ENCODE peak calls at places on chromosomes 7 and 10, in seven cellular contexts. E, V, T, A, L, W and O are unnamed samples.
A peak's percentile ranks its signal among the peaks of the same experiment; 100 is the strongest.

GRCh38 chr10:12503311-12503710 is 154.0 kb downstream of the CAMK1D start:
- DNase-seq in E (no peak), V (no peak), T (no peak), A (no peak), L (no peak), W (no peak), O (no peak)

GRCh38 chr7:135976312-135977019 is 693 bp downstream of the MTPN start:
- DNase-seq in E (no peak), V (no peak), T (no peak), A (no peak), L (peak; percentile 72), W (no peak), O (no peak)

GRCh38 chr7:1632506-1632905 is 37.6 kb upstream of the ELFN1 start:
- DNase-seq in E (no peak), V (no peak), T (no peak), A (no peak), L (no peak), W (no peak), O (no peak)

GRCh38 chr7:53246974-53247373 is 211.5 kb downstream of the POM121L12 start:
- DNase-seq in E (no peak), V (no peak), T (no peak), A (no peak), L (no peak), W (no peak), O (no peak)

GRCh38 chr10:69757553-69758309 is 44.0 kb upstream of the COL13A1 start:
- DNase-seq in E (no peak), V (peak; percentile 48), T (no peak), A (peak; percentile 57), L (no peak), W (no peak), O (no peak)

GRCh38 chr7:24501452-24502134 is 71.7 kb upstream of the PALS2 start:
- DNase-seq in E (no peak), V (no peak), T (no peak), A (no peak), L (no peak), W (no peak), O (no peak)

GRCh38 chr7:18976715-18977466 is 140.5 kb downstream of the TWIST1 start:
- DNase-seq in E (no peak), V (no peak), T (no peak), A (no peak), L (no peak), W (no peak), O (no peak)

GRCh38 chr7:36389371-36390198 is at the start of gene ANLN:
- DNase-seq in E (peak; percentile 94), V (peak; percentile 90), T (peak; percentile 86), A (peak; percentile 97), L (peak; percentile 90), W (peak; percentile 96), O (peak; percentile 92)

GRCh38 chr7:37488163-37488759 is 39.6 kb upstream of the ELMO1 start:
- DNase-seq in E (no peak), V (no peak), T (no peak), A (no peak), L (no peak), W (no peak), O (no peak)

GRCh38 chr7:156002362-156003001 is 190.2 kb upstream of the SHH start:
- DNase-seq in E (no peak), V (no peak), T (no peak), A (no peak), L (no peak), W (no peak), O (no peak)

GRCh38 chr7:19296617-19297016 is 151.4 kb upstream of the FERD3L start:
- DNase-seq in E (no peak), V (no peak), T (no peak), A (no peak), L (no peak), W (no peak), O (no peak)

GRCh38 chr7:40882071-40882658 is 747.4 kb downstream of the SUGCT start:
- DNase-seq in E (no peak), V (no peak), T (no peak), A (no peak), L (no peak), W (no peak), O (no peak)

GRCh38 chr10:49287689-49288340 is 11.2 kb upstream of the C10orf71 start:
- DNase-seq in E (no peak), V (peak; percentile 25), T (no peak), A (peak; percentile 40), L (no peak), W (no peak), O (no peak)

GRCh38 chr10:74113546-74113945 is 37.1 kb downstream of the AP3M1 start:
- DNase-seq in E (no peak), V (no peak), T (no peak), A (no peak), L (no peak), W (no peak), O (no peak)

GRCh38 chr10:7015457-7015856 is 395.4 kb downstream of the SFMBT2 start:
- DNase-seq in E (no peak), V (no peak), T (no peak), A (no peak), L (no peak), W (no peak), O (no peak)

GRCh38 chr10:86956195-86956840 is 1.1 kb downstream of the MMRN2 start:
- DNase-seq in E (peak; percentile 20), V (no peak), T (no peak), A (peak; percentile 53), L (no peak), W (peak; percentile 35), O (no peak)

GRCh38 chr7:156895024-156895780 is 2.2 kb upstream of the LMBR1 start:
- DNase-seq in E (no peak), V (no peak), T (no peak), A (no peak), L (no peak), W (no peak), O (no peak)

GRCh38 chr10:13949844-13950542 is 363.2 kb downstream of the PRPF18 start:
- DNase-seq in E (no peak), V (no peak), T (no peak), A (no peak), L (no peak), W (no peak), O (no peak)

GRCh38 chr7:149161241-149161848 is 14.1 kb downstream of the ZNF398 start:
- DNase-seq in E (no peak), V (no peak), T (no peak), A (no peak), L (no peak), W (no peak), O (no peak)

GRCh38 chr7:31416381-31416780 is 75.9 kb upstream of the NEUROD6 start:
- DNase-seq in E (no peak), V (no peak), T (no peak), A (no peak), L (no peak), W (no peak), O (no peak)

GRCh38 chr10:69321865-69322264 is 43.6 kb downstream of the HK1 start:
- DNase-seq in E (no peak), V (no peak), T (no peak), A (no peak), L (no peak), W (no peak), O (no peak)

GRCh38 chr7:135428011-135428410 is 81.9 kb downstream of the CNOT4 start:
- DNase-seq in E (no peak), V (no peak), T (no peak), A (no peak), L (no peak), W (no peak), O (no peak)

GRCh38 chr10:28664369-28664740 is 13.0 kb upstream of the BAMBI start:
- DNase-seq in E (no peak), V (no peak), T (no peak), A (no peak), L (no peak), W (no peak), O (no peak)

GRCh38 chr7:131764143-131764795 is 207.8 kb upstream of the PODXL start:
- DNase-seq in E (no peak), V (no peak), T (no peak), A (no peak), L (no peak), W (no peak), O (no peak)
- TF ChIP-seq CTCF in E (no peak), V (no peak), T (no peak), A (no peak), L (no peak), W (no peak), O (no peak)

DNA sequence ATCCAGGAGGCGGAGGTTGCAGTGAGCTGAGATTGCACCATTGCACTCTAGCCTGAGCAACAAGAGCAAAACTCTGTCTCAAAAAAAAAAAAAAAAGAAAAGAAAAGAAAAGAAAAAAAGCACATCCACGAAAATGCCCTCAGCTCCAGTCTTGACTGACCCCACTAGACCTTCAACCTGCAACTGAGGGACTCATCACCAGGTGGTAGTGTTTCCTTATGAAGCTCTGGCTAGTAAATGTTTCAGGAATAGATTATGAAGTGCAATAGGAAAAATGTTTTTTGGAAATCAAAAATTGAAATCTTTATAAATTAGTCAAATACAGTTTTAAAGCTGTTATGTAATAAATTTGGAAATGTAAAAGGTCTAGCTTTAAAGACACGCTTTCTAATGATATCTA is 22.4 kb downstream of the TLL2 start:
- DNase-seq in E (no peak), V (no peak), T (no peak), A (no peak), L (no peak), W (no peak), O (no peak)
- TF ChIP-seq CTCF in E (no peak), V (no peak), T (peak; percentile 33), A (no peak), L (peak; percentile 19), W (no peak), O (no peak)

GRCh38 chr7:15199482-15199881 is 296.9 kb upstream of the DGKB start:
- DNase-seq in E (no peak), V (no peak), T (no peak), A (no peak), L (no peak), W (no peak), O (no peak)
- TF ChIP-seq CTCF in E (peak; percentile 11), V (peak; percentile 37), T (peak; percentile 52), A (no peak), L (peak; percentile 23), W (no peak), O (no peak)

GRCh38 chr10:118563373-118563890 is 32.0 kb downstream of the PRLHR start:
- DNase-seq in E (no peak), V (no peak), T (no peak), A (no peak), L (no peak), W (no peak), O (no peak)

GRCh38 chr10:118562877-118563276 is 32.6 kb downstream of the PRLHR start:
- DNase-seq in E (no peak), V (no peak), T (no peak), A (no peak), L (no peak), W (no peak), O (no peak)

GRCh38 chr10:118565301-118566075 is 30.0 kb downstream of the PRLHR start:
- DNase-seq in E (no peak), V (no peak), T (no peak), A (no peak), L (no peak), W (no peak), O (no peak)

GRCh38 chr10:118564114-118564513 is 31.3 kb downstream of the PRLHR start:
- DNase-seq in E (no peak), V (no peak), T (no peak), A (no peak), L (no peak), W (no peak), O (no peak)

DNA sequence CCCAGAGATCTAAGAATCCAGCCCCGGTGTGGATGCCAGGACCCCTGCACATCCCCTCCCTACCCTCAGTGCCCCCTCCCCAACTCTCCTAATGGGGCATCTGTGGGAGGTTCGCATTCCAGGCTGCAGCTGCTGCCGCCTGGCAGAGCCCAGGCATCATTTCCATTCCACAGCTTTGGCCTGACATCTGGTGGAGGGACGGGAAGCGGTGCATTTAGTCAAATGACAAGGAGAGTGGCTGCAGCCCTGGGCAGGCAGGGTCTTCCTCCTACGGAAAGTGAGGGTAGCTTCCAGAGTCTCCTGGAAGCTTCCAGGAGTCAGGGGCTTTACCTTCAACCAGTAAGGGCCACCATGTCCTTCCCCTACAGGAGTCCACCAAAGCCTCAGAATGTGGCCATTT is 30.8 kb downstream of the PRLHR start:
- DNase-seq in E (no peak), V (no peak), T (no peak), A (no peak), L (no peak), W (no peak), O (peak; percentile 43)
- TF ChIP-seq CTCF in E (no peak), V (peak; percentile 34), T (peak; percentile 19), A (no peak), L (no peak), W (no peak), O (peak; percentile 23)